ENCODE peak calls at places on chromosomes 12 and 14, in four cellular contexts. One of them, this sample, is unnamed.

GRCh38 chr12:91249059-91250055 is 66.7 kb upstream of the DCN start:
- DNase-seq in fibroblast of lung: no peak
- DNase-seq in effector memory CD4-positive, alpha-beta T cell: no peak
- DNase-seq in GM23248: peak; percentile 64
- DNase-seq in this sample: no peak

GRCh38 chr12:11621797-11622423 is 27.6 kb upstream of the ETV6 start:
- DNase-seq in fibroblast of lung: peak; percentile 6
- DNase-seq in GM23248: peak; percentile 3
- DNase-seq in effector memory CD4-positive, alpha-beta T cell: no peak
- DNase-seq in this sample: peak; percentile 36

GRCh38 chr12:53937099-53937498 is 1.5 kb upstream of the HOXC13 start:
- DNase-seq in fibroblast of lung: no peak
- DNase-seq in GM23248: no peak
- DNase-seq in effector memory CD4-positive, alpha-beta T cell: no peak
- DNase-seq in this sample: no peak

GRCh38 chr12:45727994-45728624 is 1.4 kb upstream of the ARID2 start:
- DNase-seq in fibroblast of lung: no peak
- DNase-seq in GM23248: peak; percentile 58
- DNase-seq in effector memory CD4-positive, alpha-beta T cell: no peak
- DNase-seq in this sample: no peak

GRCh38 chr14:50961606-50962259 is 17.4 kb upstream of the PYGL start:
- DNase-seq in fibroblast of lung: peak; percentile 95
- DNase-seq in GM23248: peak; percentile 81
- DNase-seq in effector memory CD4-positive, alpha-beta T cell: no peak
- DNase-seq in this sample: peak; percentile 86

GRCh38 chr14:23160924-23161522 is 22.4 kb downstream of the SLC7A8 start:
- DNase-seq in GM23248: peak; percentile 93
- DNase-seq in fibroblast of lung: peak; percentile 86
- DNase-seq in effector memory CD4-positive, alpha-beta T cell: no peak
- DNase-seq in this sample: peak; percentile 41

GRCh38 chr12:123660328-123660727 is 10.6 kb upstream of the TCTN2 start:
- DNase-seq in GM23248: peak; percentile 96
- DNase-seq in fibroblast of lung: peak; percentile 82
- DNase-seq in effector memory CD4-positive, alpha-beta T cell: no peak
- DNase-seq in this sample: peak; percentile 57

GRCh38 chr14:61860294-61860918 is 98.2 kb downstream of the SNAPC1 start:
- DNase-seq in fibroblast of lung: peak; percentile 24
- DNase-seq in GM23248: peak; percentile 64
- DNase-seq in effector memory CD4-positive, alpha-beta T cell: no peak
- DNase-seq in this sample: peak; percentile 64

GRCh38 chr12:45299132-45299692 is 83.3 kb downstream of the ANO6 start:
- DNase-seq in effector memory CD4-positive, alpha-beta T cell: no peak
- DNase-seq in GM23248: peak; percentile 85
- DNase-seq in fibroblast of lung: peak; percentile 75
- DNase-seq in this sample: peak; percentile 80

GRCh38 chr12:65649126-65649525 is 175.2 kb upstream of the HMGA2 start:
- DNase-seq in GM23248: peak; percentile 98
- DNase-seq in effector memory CD4-positive, alpha-beta T cell: no peak
- DNase-seq in fibroblast of lung: peak; percentile 100
- DNase-seq in this sample: peak; percentile 99

GRCh38 chr14:64845878-64846277 is 33.8 kb downstream of the SPTB start:
- DNase-seq in effector memory CD4-positive, alpha-beta T cell: no peak
- DNase-seq in fibroblast of lung: peak; percentile 89
- DNase-seq in GM23248: peak; percentile 29
- DNase-seq in this sample: peak; percentile 12

DNA sequence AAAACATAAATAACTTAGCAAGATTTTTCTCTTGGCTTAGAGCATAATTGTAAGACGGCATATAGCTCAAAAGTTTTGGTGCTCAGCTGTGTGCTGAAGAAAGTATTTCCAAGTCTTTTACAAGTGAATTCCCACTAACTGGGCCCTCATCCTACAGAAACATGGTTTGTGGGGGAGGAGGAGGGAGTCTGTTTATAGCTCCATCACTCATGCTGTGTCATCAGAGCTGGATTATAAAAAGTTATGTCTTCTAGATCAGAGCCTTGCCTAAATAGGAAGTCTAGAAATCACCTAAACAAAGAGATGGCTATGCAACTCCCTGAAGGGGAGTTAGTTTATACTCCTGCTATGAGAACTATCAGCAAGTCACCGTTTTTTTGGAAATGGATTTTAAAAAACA is 65.9 kb upstream of the OTOGL start:
- DNase-seq in effector memory CD4-positive, alpha-beta T cell: no peak
- DNase-seq in fibroblast of lung: peak; percentile 90
- DNase-seq in GM23248: peak; percentile 78
- DNase-seq in this sample: peak; percentile 81
- H3K4me3 ChIP-seq in effector memory CD4-positive, alpha-beta T cell: no peak overlapping the region
- H3K4me3 ChIP-seq in fibroblast of lung: no peak overlapping the region
- H3K4me3 ChIP-seq in GM23248: no peak overlapping the region
- H3K4me3 ChIP-seq in this sample: no peak overlapping the region

GRCh38 chr14:71262466-71262865 is 355.2 kb downstream of the PCNX1 start:
- DNase-seq in fibroblast of lung: peak; percentile 48
- DNase-seq in effector memory CD4-positive, alpha-beta T cell: no peak
- DNase-seq in GM23248: peak; percentile 11
- DNase-seq in this sample: no peak

GRCh38 chr14:71266994-71267636 is 359.9 kb downstream of the PCNX1 start:
- DNase-seq in fibroblast of lung: peak; percentile 82
- DNase-seq in effector memory CD4-positive, alpha-beta T cell: no peak
- DNase-seq in GM23248: peak; percentile 87
- DNase-seq in this sample: peak; percentile 41

GRCh38 chr14:71264260-71264659 is 357.0 kb downstream of the PCNX1 start:
- DNase-seq in fibroblast of lung: no peak
- DNase-seq in effector memory CD4-positive, alpha-beta T cell: no peak
- DNase-seq in GM23248: no peak
- DNase-seq in this sample: no peak

GRCh38 chr14:71271166-71271945 is 364.1 kb downstream of the PCNX1 start:
- DNase-seq in fibroblast of lung: no peak
- DNase-seq in GM23248: no peak
- DNase-seq in effector memory CD4-positive, alpha-beta T cell: no peak
- DNase-seq in this sample: no peak

DNA sequence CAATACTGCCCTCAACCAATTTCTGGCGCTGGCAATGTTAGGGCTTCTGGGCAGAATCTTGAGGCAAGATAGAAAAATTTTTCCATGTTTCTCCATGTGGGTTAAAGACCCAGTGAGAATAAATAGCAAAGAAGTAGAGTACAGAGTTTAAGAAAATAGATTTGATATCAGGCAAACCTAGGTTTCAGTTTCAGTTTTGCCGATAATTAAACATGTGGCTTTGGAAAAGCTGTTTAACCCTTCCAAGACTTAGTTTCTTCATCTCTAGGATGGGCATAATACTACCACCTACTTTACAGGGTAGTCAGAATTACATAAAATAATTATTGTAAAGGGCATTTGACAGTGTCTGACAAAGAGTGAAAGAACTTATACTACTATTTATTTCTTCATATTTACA is 360.4 kb downstream of the PCNX1 start:
- DNase-seq in fibroblast of lung: no peak
- DNase-seq in effector memory CD4-positive, alpha-beta T cell: no peak
- DNase-seq in GM23248: peak; percentile 19
- DNase-seq in this sample: no peak
- H3K4me3 ChIP-seq in fibroblast of lung: peak overlapping the region; percentile 23
- H3K4me3 ChIP-seq in effector memory CD4-positive, alpha-beta T cell: peak overlapping the region; percentile 39
- H3K4me3 ChIP-seq in GM23248: peak overlapping the region; percentile 29
- H3K4me3 ChIP-seq in this sample: no peak overlapping the region

DNA sequence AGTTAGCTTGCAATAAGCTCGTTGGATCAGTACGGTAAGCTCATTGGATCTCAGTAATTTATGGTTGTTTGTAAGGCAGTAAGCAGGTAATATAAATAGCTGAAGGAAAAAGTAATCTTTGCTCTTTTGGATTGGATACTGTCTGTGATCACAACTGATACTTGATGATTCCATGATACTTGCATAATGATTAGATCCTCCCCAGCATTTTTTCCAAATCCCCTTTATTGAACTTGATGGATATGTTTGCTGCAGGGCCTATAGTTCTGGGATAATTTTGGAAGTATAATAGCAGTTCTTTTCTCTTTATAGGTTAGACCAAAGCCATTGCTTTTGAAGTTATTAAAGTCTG is 5.2 kb downstream of the MDM2 start:
- DNase-seq in effector memory CD4-positive, alpha-beta T cell: no peak
- DNase-seq in fibroblast of lung: no peak
- DNase-seq in GM23248: no peak
- DNase-seq in this sample: no peak
- H3K4me3 ChIP-seq in effector memory CD4-positive, alpha-beta T cell: no peak overlapping the region
- H3K4me3 ChIP-seq in fibroblast of lung: peak overlapping the region; percentile 94
- H3K4me3 ChIP-seq in GM23248: peak overlapping the region; percentile 54
- H3K4me3 ChIP-seq in this sample: no peak overlapping the region

DNA sequence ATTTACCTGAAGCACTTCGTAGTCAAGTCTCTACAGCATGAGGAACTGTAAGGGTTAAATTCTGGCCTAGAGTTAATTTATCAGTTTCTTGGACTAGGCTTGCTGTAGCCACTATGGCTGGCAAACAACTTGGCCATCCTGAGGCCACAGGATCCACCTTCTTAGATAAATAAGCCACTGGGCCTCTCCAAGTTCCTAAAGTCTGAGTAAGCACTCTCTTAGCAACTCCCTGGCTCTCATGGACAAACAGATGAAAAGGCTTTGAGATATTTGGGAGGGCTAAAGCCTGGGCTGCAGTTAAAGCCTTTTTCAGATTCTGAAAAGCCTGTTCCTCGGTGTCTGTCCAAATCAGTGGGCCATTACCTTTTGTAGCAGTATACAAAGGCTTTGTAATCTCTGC is 675.0 kb downstream of the TMEM121 start:
- DNase-seq in GM23248: no peak
- DNase-seq in effector memory CD4-positive, alpha-beta T cell: no peak
- DNase-seq in fibroblast of lung: no peak
- DNase-seq in this sample: no peak
- H3K4me3 ChIP-seq in GM23248: no peak overlapping the region
- H3K4me3 ChIP-seq in effector memory CD4-positive, alpha-beta T cell: no peak overlapping the region
- H3K4me3 ChIP-seq in fibroblast of lung: no peak overlapping the region
- H3K4me3 ChIP-seq in this sample: no peak overlapping the region